ENCODE peak calls at places on chromosomes 7 and 10, in nine cellular contexts. F is renal cortical epithelial cell; U is activated T-cell treated with anti-CD3 and anti-CD28 coated beads for 48 hours; W is stimulated activated CD4-positive, alpha-beta T cell treated with anti-CD3 and anti-CD28 coated beads, Interleukin-1b, Interleukin-23, amount 100 ng/mL, for 48 hours; V is coronary artery; K is mucosa of descending colon; P is naive thymus-derived CD4-positive, alpha-beta T cell; N is NCI-H1436; R is left cardiac atrium. G is an unnamed sample.

GRCh38 chr7:46032936-46033335 is 111.9 kb upstream of the IGFBP3 start:
- DNase-seq in V (no peak), K (no peak), U (no peak), R (no peak), W (no peak), F (peak), P (no peak), N (no peak), G (no peak)

GRCh38 chr7:151040616-151041375 is 7.5 kb upstream of the ASIC3 start:
- DNase-seq in N (no peak), U (no peak), F (no peak), P (no peak), W (no peak), K (no peak), V (no peak), R (no peak), G (no peak)

GRCh38 chr7:26293569-26294308 is 2.1 kb downstream of the SNX10 start:
- DNase-seq in W (peak), U (peak), V (no peak), K (no peak), N (no peak), F (no peak), P (peak), R (no peak), G (peak)

GRCh38 chr10:75508239-75508813 is 76.9 kb downstream of the LRMDA start:
- DNase-seq in W (no peak), U (no peak), P (no peak), F (no peak), K (no peak), R (no peak), N (peak), V (no peak), G (no peak)

GRCh38 chr10:29063806-29064644 is 224.8 kb upstream of the LYZL1 start:
- DNase-seq in F (peak), R (no peak), V (no peak), P (no peak), W (no peak), U (no peak), K (no peak), N (no peak), G (no peak)

GRCh38 chr10:64636461-64636860 is 1115.3 kb downstream of the REEP3 start:
- DNase-seq in K (no peak), V (no peak), N (no peak), F (no peak), P (no peak), R (no peak), W (no peak), U (no peak), G (no peak)

GRCh38 chr7:42046483-42046882 is 190.5 kb downstream of the GLI3 start:
- DNase-seq in F (no peak), N (no peak), R (no peak), W (no peak), P (no peak), U (no peak), K (no peak), V (no peak), G (no peak)

GRCh38 chr7:1535100-1535458 is 4.6 kb downstream of the MAFK start:
- DNase-seq in N (no peak), F (no peak), W (no peak), U (no peak), V (no peak), R (no peak), P (no peak), K (no peak), G (no peak)

GRCh38 chr10:69515699-69516547 is 57.3 kb downstream of the NEUROG3 start:
- DNase-seq in W (peak), R (peak), N (peak), P (peak), U (peak), K (peak), V (no peak), F (peak), G (peak)

GRCh38 chr10:31132681-31133239 is 101.1 kb upstream of the ZNF438 start:
- DNase-seq in U (no peak), P (no peak), R (no peak), W (no peak), K (peak), N (no peak), V (peak), F (no peak), G (no peak)

GRCh38 chr7:2253525-2254244 is 11.7 kb downstream of the NUDT1 start:
- DNase-seq in F (no peak), K (no peak), R (no peak), N (no peak), V (no peak), P (no peak), U (no peak), W (no peak), G (no peak)

GRCh38 chr10:85851300-85851699 is 515.3 kb downstream of the GRID1 start:
- DNase-seq in K (no peak), V (no peak), N (peak), U (no peak), R (no peak), P (no peak), W (no peak), F (no peak), G (no peak)

GRCh38 chr10:69328346-69328687 is 50.0 kb downstream of the HK1 start:
- DNase-seq in V (no peak), U (no peak), P (no peak), K (no peak), W (no peak), N (no peak), R (no peak), F (peak), G (no peak)

GRCh38 chr10:119120413-119120867 is 16.5 kb downstream of the DENND10 start:
- DNase-seq in W (no peak), K (no peak), R (no peak), U (no peak), N (no peak), F (peak), P (no peak), V (no peak), G (no peak)

GRCh38 chr7:31137234-31137633 is 85.1 kb downstream of the ADCYAP1R1 start:
- DNase-seq in R (no peak), V (no peak), P (no peak), N (no peak), W (no peak), F (no peak), K (no peak), U (no peak), G (no peak)

GRCh38 chr7:37448637-37449331 is at the start of gene ELMO1:
- DNase-seq in K (peak), P (peak), V (peak), F (peak), W (peak), R (peak), U (peak), N (no peak), G (peak)

GRCh38 chr7:23247602-23248335 is 1.2 kb downstream of the GPNMB start:
- DNase-seq in F (no peak), R (peak), N (no peak), K (peak), W (no peak), V (peak), U (no peak), P (no peak), G (peak)

GRCh38 chr10:78920011-78920410 is 148.8 kb upstream of the ZMIZ1 start:
- DNase-seq in R (no peak), F (no peak), P (no peak), K (no peak), N (peak), U (no peak), V (no peak), W (no peak), G (no peak)

GRCh38 chr10:49139000-49139865 is 5.4 kb upstream of the FAM170B start:
- DNase-seq in F (peak), U (no peak), P (no peak), R (no peak), N (no peak), K (no peak), W (no peak), V (no peak), G (no peak)

GRCh38 chr7:25260862-25261454 is 32.7 kb upstream of the NPVF start:
- DNase-seq in V (no peak), R (no peak), U (no peak), K (no peak), P (peak), F (peak), W (no peak), N (peak), G (peak)

GRCh38 chr7:2573747-2574146 is 15.0 kb downstream of the IQCE start:
- DNase-seq in R (no peak), U (no peak), F (no peak), K (no peak), P (no peak), W (no peak), V (no peak), N (no peak), G (peak)

GRCh38 chr7:24830440-24831050 is 73.3 kb upstream of the GSDME start:
- DNase-seq in R (no peak), U (no peak), V (no peak), F (no peak), P (no peak), K (no peak), N (peak), W (no peak), G (no peak)

GRCh38 chr10:60527676-60528075 is 138.0 kb upstream of the ANK3 start:
- DNase-seq in V (no peak), R (no peak), N (no peak), K (no peak), W (no peak), P (no peak), U (no peak), F (no peak), G (no peak)

GRCh38 chr10:9596368-9596920 is 1421.2 kb upstream of the CELF2 start:
- DNase-seq in P (no peak), W (no peak), N (no peak), F (peak), R (no peak), V (no peak), K (no peak), U (no peak), G (no peak)

GRCh38 chr10:69961168-69961863 is 91.3 kb upstream of the MACROH2A2 start:
- DNase-seq in V (no peak), P (no peak), N (no peak), F (peak), U (no peak), W (no peak), K (no peak), R (no peak), G (no peak)